ENCODE peak calls at places on chromosomes 5 and 9, in five cellular contexts. Q is spleen; C is iPS DF 6.9; Y is uterus; F is effector memory CD4-positive, alpha-beta T cell. K is an unnamed sample.

GRCh38 chr5:89421035-89421434 is 538.1 kb upstream of the MEF2C start:
- DNase-seq in C (no peak), Y (no peak), F (no peak), Q (no peak), K (no peak)

GRCh38 chr9:36961051-36961450 is 73.0 kb downstream of the PAX5 start:
- DNase-seq in Q (no peak), Y (no peak), F (no peak), C (no peak), K (no peak)

GRCh38 chr9:137236238-137236935 is 4.7 kb upstream of the TUBB4B start:
- DNase-seq in C (no peak), F (peak), Q (peak), Y (peak), K (no peak)

GRCh38 chr9:84301851-84302250 is 38.7 kb downstream of the SLC28A3 start:
- DNase-seq in Y (no peak), C (no peak), Q (no peak), F (no peak), K (no peak)

GRCh38 chr5:16585028-16585667 is 31.6 kb downstream of the RETREG1 start:
- DNase-seq in F (no peak), C (no peak), Q (no peak), Y (no peak), K (no peak)

GRCh38 chr5:15483348-15484090 is 16.5 kb upstream of the FBXL7 start:
- DNase-seq in Y (no peak), F (no peak), C (no peak), Q (no peak), K (no peak)

GRCh38 chr5:76482961-76483360 is 79.9 kb downstream of the IQGAP2 start:
- DNase-seq in Q (no peak), Y (no peak), F (no peak), C (no peak), K (no peak)

GRCh38 chr5:179215576-179215975 is 129.7 kb downstream of the ADAMTS2 start:
- DNase-seq in C (no peak), F (no peak), Y (no peak), Q (no peak), K (no peak)

GRCh38 chr5:134738963-134739661 is 764 bp downstream of the CAMLG start:
- DNase-seq in Q (peak), F (no peak), C (no peak), Y (no peak), K (no peak)

GRCh38 chr5:67268233-67269011 is 71.8 kb upstream of the CD180 start:
- DNase-seq in Y (peak), Q (no peak), F (no peak), C (no peak), K (no peak)

GRCh38 chr9:71968541-71969090 is 57.2 kb downstream of the C9orf85 start:
- DNase-seq in Q (no peak), F (no peak), C (no peak), Y (no peak), K (no peak)

GRCh38 chr5:171607863-171608262 is 177.8 kb upstream of the SMIM23 start:
- DNase-seq in Y (no peak), Q (no peak), C (no peak), F (no peak), K (no peak)

GRCh38 chr9:78132688-78133033 is 101.0 kb upstream of the GNAQ start:
- DNase-seq in C (no peak), F (no peak), Y (no peak), Q (no peak), K (no peak)

GRCh38 chr5:957730-958485 is 50.7 kb upstream of the NKD2 start:
- DNase-seq in F (no peak), Q (no peak), C (no peak), Y (no peak), K (no peak)

GRCh38 chr9:38068616-38068865 is 486 bp downstream of the SHB start:
- DNase-seq in F (no peak), C (no peak), Q (no peak), Y (no peak), K (no peak)
- H3K27ac ChIP-seq in F (no peak), C (no peak), Q (peak), Y (peak), K (peak)

DNA sequence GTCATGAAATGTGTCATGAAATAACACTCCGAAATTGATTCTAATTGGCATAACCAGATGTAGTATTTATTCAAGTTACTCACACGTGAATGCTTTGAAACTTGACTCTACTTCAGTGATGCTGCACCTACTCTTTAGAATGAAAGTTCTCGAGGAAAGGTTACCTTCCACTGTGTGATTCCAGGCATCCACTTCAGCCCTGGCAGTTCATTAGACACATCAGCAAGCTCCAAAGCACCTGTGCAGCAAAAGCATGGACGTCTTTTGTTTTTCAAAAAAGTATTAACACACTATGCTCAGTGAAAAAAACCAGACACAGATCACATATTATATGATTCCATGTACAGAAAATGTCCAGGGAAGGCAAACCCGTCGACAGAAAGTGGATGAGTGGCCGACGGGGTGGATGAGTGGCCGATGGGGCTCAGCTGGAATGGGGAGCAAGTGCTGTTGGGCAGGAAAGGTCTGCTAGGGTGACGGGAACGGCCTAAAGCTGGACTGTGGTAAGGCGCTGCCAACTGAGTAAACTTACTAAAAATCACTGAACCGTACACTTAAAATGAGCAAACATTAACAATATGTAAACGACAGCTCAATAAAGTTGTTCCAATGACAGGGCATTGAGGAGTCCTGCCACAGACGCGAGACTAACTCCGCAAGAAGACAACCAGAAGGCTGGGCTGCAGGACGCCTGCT is 21.1 kb downstream of the NSUN2 start:
- DNase-seq in Y (no peak), Q (no peak), F (no peak), C (no peak), K (no peak)
- H3K27ac ChIP-seq in Y (no peak), Q (no peak), F (no peak), C (no peak), K (no peak)

GRCh38 chr5:132423443-132423898 is 54.0 kb downstream of the SLC22A5 start:
- DNase-seq in C (no peak), Q (peak), F (no peak), Y (no peak), K (no peak)

GRCh38 chr5:132424167-132424935 is 54.8 kb downstream of the SLC22A5 start:
- DNase-seq in Q (no peak), F (no peak), C (no peak), Y (no peak), K (no peak)

GRCh38 chr5:132426525-132427138 is 57.1 kb downstream of the SLC22A5 start:
- DNase-seq in Q (peak), Y (peak), C (no peak), F (peak), K (peak)

GRCh38 chr5:132425975-132426524 is 56.5 kb downstream of the SLC22A5 start:
- DNase-seq in Y (no peak), C (no peak), F (no peak), Q (no peak), K (no peak)

DNA sequence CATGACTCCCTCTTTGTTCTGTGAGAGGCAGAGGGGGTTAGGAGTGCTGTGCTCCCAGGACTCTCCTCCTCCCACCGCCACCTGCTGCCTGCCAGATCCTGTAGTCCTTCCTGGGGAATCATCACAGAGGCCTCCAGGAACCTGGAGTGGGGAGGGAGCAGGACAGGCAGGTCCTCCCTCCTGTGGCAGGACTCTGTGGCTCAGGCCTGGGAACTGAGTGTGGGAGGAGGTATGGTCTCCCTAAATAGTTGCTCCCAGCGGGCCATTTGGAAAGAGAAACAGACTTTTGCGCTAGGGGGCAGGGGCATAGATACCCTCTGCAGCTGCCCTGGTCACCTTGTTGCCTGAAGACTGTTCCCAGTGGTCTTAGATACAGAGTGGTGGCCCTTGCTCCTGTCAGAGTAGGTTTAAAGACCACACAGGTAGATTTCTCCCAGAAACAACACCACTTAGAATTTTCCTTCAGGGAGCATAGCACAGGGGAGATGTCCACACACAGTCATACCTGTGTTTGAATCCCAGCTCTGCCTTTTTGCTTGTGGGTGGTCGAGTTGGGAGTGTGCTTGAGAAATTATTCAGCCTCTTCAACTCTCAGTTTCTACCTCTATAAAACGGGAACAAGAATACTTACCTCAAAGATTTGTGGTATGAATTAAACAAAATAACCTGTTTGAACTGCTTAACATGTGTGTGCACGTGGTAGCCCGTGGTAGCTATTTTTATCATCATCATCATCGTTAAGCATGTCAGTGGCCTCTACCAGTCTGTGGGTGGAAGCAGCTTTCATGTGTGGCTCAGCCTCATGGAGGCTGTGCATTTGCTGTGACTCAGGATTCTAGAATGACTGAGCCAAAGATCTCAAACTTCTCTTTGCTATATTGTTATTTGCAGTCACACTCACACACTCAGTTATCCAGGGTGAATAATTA is 55.8 kb downstream of the SLC22A5 start:
- DNase-seq in Y (no peak), F (peak), C (no peak), Q (peak), K (no peak)
- H3K27ac ChIP-seq in Y (peak), F (peak), C (no peak), Q (peak), K (peak)

GRCh38 chr5:72436796-72437471 is 70.3 kb downstream of the ZNF366 start:
- DNase-seq in F (no peak), C (no peak), Y (no peak), Q (no peak), K (no peak)

GRCh38 chr5:72434781-72435437 is 72.3 kb downstream of the ZNF366 start:
- DNase-seq in C (no peak), Q (no peak), F (no peak), Y (no peak), K (no peak)

GRCh38 chr5:72438141-72438540 is 69.1 kb downstream of the ZNF366 start:
- DNase-seq in F (no peak), Q (no peak), C (no peak), Y (no peak), K (no peak)

GRCh38 chr5:72433520-72433919 is 73.7 kb downstream of the ZNF366 start:
- DNase-seq in Y (no peak), F (no peak), Q (no peak), C (no peak), K (no peak)

GRCh38 chr5:72434056-72434780 is 73.0 kb downstream of the ZNF366 start:
- DNase-seq in C (no peak), Y (no peak), Q (no peak), F (no peak), K (no peak)
- H3K27ac ChIP-seq in C (no peak), Y (peak), Q (no peak), F (no peak), K (peak)

GRCh38 chr9:35636135-35636876 is 14.4 kb downstream of the SIT1 start:
- DNase-seq in Y (no peak), Q (no peak), F (no peak), C (no peak), K (no peak)

GRCh38 chr9:35635730-35636129 is 15.0 kb downstream of the SIT1 start:
- DNase-seq in Y (no peak), C (no peak), Q (no peak), F (no peak), K (no peak)
- H3K27ac ChIP-seq in Y (no peak), C (no peak), Q (peak), F (no peak), K (no peak)

DNA sequence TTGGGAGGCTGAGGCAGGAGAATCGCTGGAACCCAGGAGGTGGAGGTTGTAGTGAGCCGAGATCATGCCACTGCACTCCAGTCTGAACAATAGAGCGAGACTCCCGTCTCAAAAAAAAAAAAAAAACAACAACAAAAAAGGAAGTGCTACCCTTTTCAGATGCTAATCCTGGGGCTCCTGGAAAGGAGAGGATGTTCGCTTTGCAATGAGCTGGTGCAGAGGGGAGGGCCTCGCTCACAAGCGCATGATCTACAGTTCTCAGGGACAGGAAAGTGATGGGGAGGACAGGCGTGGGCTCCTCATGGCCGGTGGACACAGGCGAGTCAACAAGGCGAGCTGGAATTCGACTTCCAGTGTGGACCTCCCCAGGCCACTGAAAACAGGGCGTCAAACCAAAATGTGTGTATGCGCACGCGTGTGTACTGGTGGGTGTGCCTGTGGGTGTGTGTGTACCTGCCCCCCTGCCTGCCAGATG is 54.2 kb downstream of the USP20 start:
- DNase-seq in C (no peak), F (no peak), Q (peak), Y (no peak), K (no peak)
- H3K27ac ChIP-seq in C (no peak), F (peak), Q (peak), Y (no peak), K (no peak)

DNA sequence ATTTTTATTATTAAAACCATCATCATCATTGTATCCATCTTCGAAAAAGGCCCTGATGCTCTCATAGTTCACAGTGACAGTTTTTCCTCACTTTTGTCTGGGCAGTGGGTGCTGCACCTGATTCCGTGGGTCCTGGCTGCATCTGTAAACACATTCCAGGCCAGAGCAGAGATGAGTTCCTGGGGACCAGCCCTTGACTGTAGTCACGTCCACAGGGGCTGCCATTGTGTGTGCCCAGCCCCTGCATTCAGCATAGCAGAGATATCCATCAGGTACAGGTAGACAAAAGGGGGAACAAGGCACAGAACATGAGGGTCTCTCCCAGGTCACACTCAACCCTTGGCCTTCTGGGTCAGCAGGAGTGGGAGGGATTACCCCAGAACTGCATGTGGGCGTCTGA is 189.0 kb downstream of the NR3C1 start:
- DNase-seq in F (no peak), Q (no peak), Y (no peak), C (no peak), K (no peak)
- H3K27ac ChIP-seq in F (no peak), Q (no peak), Y (no peak), C (no peak), K (no peak)

DNA sequence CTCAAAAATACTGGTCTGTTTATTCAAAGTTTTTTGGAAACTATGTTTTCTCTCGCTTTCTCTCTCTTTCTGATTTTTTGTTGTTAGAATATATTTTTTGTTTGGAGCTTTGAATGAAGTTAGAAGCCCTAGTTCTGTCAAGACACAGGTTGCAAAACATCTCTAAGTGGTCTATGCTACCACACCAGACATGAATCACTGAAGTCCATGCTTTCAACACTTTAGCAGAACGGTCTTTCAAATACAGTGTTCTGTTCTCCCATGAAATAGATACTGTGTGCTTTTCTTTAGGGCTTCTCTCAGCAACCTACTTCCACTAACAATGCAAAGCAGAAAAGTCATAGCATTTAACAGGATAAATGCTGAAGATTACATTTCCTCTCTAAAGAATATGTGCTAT is 392.5 kb downstream of the TMEM167A start:
- DNase-seq in F (no peak), Y (no peak), Q (no peak), C (no peak), K (no peak)
- H3K27ac ChIP-seq in F (no peak), Y (no peak), Q (no peak), C (no peak), K (no peak)